ENCODE peak calls at places on chromosomes 3 and 15, in nine cellular contexts. One of them, this sample, is unnamed.

GRCh38 chr3:139457066-139457465 is 19.2 kb downstream of the RBP2 start:
- DNase-seq in SK-N-SH: no peak
- DNase-seq in HCT116: no peak
- DNase-seq in cardiac muscle cell: no peak
- DNase-seq in fibroblast of lung: peak; percentile 12
- DNase-seq in transverse colon: no peak
- DNase-seq in right atrium auricular region: no peak
- DNase-seq in IMR-90: no peak
- DNase-seq in MM.1S: no peak
- DNase-seq in this sample: no peak

GRCh38 chr3:169348981-169349942 is 314.2 kb downstream of the MECOM start:
- DNase-seq in SK-N-SH: no peak
- DNase-seq in HCT116: no peak
- DNase-seq in cardiac muscle cell: peak; percentile 34
- DNase-seq in fibroblast of lung: peak; percentile 69
- DNase-seq in transverse colon: no peak
- DNase-seq in right atrium auricular region: no peak
- DNase-seq in IMR-90: peak; percentile 43
- DNase-seq in MM.1S: no peak
- DNase-seq in this sample: no peak

GRCh38 chr3:78268087-78268486 is 1228.2 kb downstream of the ROBO2 start:
- DNase-seq in SK-N-SH: no peak
- DNase-seq in HCT116: no peak
- DNase-seq in cardiac muscle cell: no peak
- DNase-seq in fibroblast of lung: no peak
- DNase-seq in transverse colon: no peak
- DNase-seq in right atrium auricular region: no peak
- DNase-seq in IMR-90: no peak
- DNase-seq in MM.1S: no peak
- DNase-seq in this sample: no peak

GRCh38 chr3:14525685-14526631 is 14.2 kb downstream of the GRIP2 start:
- DNase-seq in SK-N-SH: no peak
- DNase-seq in HCT116: no peak
- DNase-seq in cardiac muscle cell: peak; percentile 53
- DNase-seq in fibroblast of lung: peak; percentile 48
- DNase-seq in transverse colon: no peak
- DNase-seq in right atrium auricular region: no peak
- DNase-seq in IMR-90: peak; percentile 53
- DNase-seq in MM.1S: no peak
- DNase-seq in this sample: no peak

GRCh38 chr3:10286596-10287295 is 6.0 kb downstream of the GHRL start:
- DNase-seq in SK-N-SH: peak; percentile 76
- DNase-seq in HCT116: peak; percentile 68
- DNase-seq in cardiac muscle cell: peak; percentile 84
- DNase-seq in fibroblast of lung: peak; percentile 80
- DNase-seq in transverse colon: no peak
- DNase-seq in right atrium auricular region: no peak
- DNase-seq in IMR-90: peak; percentile 74
- DNase-seq in MM.1S: peak; percentile 37
- DNase-seq in this sample: no peak

GRCh38 chr3:156150434-156151066 is 30.2 kb downstream of the KCNAB1 start:
- DNase-seq in SK-N-SH: peak; percentile 40
- DNase-seq in HCT116: peak; percentile 41
- DNase-seq in cardiac muscle cell: peak; percentile 87
- DNase-seq in fibroblast of lung: peak; percentile 55
- DNase-seq in transverse colon: peak; percentile 52
- DNase-seq in right atrium auricular region: peak; percentile 68
- DNase-seq in IMR-90: peak; percentile 64
- DNase-seq in MM.1S: peak; percentile 79
- DNase-seq in this sample: no peak

GRCh38 chr3:101119535-101119934 is 126.3 kb upstream of the ABI3BP start:
- DNase-seq in SK-N-SH: no peak
- DNase-seq in HCT116: no peak
- DNase-seq in cardiac muscle cell: peak; percentile 81
- DNase-seq in fibroblast of lung: peak; percentile 70
- DNase-seq in transverse colon: no peak
- DNase-seq in right atrium auricular region: no peak
- DNase-seq in IMR-90: peak; percentile 92
- DNase-seq in MM.1S: no peak
- DNase-seq in this sample: no peak

GRCh38 chr3:4977001-4977888 is 2.0 kb upstream of the BHLHE40 start:
- DNase-seq in SK-N-SH: peak; percentile 60
- DNase-seq in HCT116: no peak
- DNase-seq in cardiac muscle cell: peak; percentile 88
- DNase-seq in fibroblast of lung: peak; percentile 86
- DNase-seq in transverse colon: peak; percentile 79
- DNase-seq in right atrium auricular region: peak; percentile 95
- DNase-seq in IMR-90: peak; percentile 84
- DNase-seq in MM.1S: peak; percentile 39
- DNase-seq in this sample: peak; percentile 70

GRCh38 chr3:96813134-96813819 is 1.1 kb upstream of the EPHA6 start:
- DNase-seq in SK-N-SH: peak; percentile 82
- DNase-seq in HCT116: no peak
- DNase-seq in cardiac muscle cell: peak; percentile 75
- DNase-seq in fibroblast of lung: peak; percentile 62
- DNase-seq in transverse colon: peak; percentile 61
- DNase-seq in right atrium auricular region: peak; percentile 57
- DNase-seq in IMR-90: peak; percentile 30
- DNase-seq in MM.1S: peak; percentile 92
- DNase-seq in this sample: peak; percentile 21

GRCh38 chr3:7144696-7145308 is 283.9 kb downstream of the GRM7 start:
- DNase-seq in SK-N-SH: peak; percentile 3
- DNase-seq in HCT116: peak; percentile 31
- DNase-seq in cardiac muscle cell: peak; percentile 0
- DNase-seq in fibroblast of lung: peak; percentile 1
- DNase-seq in transverse colon: no peak
- DNase-seq in right atrium auricular region: no peak
- DNase-seq in IMR-90: no peak
- DNase-seq in MM.1S: peak; percentile 9
- DNase-seq in this sample: no peak

GRCh38 chr3:76438971-76439370 is 600.9 kb upstream of the ROBO2 start:
- DNase-seq in SK-N-SH: no peak
- DNase-seq in HCT116: no peak
- DNase-seq in cardiac muscle cell: no peak
- DNase-seq in fibroblast of lung: peak; percentile 57
- DNase-seq in transverse colon: no peak
- DNase-seq in right atrium auricular region: no peak
- DNase-seq in IMR-90: peak; percentile 77
- DNase-seq in MM.1S: peak; percentile 8
- DNase-seq in this sample: no peak

GRCh38 chr3:5112043-5112442 is 10.0 kb upstream of the ARL8B start:
- DNase-seq in SK-N-SH: no peak
- DNase-seq in HCT116: no peak
- DNase-seq in cardiac muscle cell: no peak
- DNase-seq in fibroblast of lung: no peak
- DNase-seq in transverse colon: no peak
- DNase-seq in right atrium auricular region: no peak
- DNase-seq in IMR-90: no peak
- DNase-seq in MM.1S: no peak
- DNase-seq in this sample: no peak

GRCh38 chr3:146326875-146327543 is 76.1 kb upstream of the PLSCR4 start:
- DNase-seq in SK-N-SH: peak; percentile 1
- DNase-seq in HCT116: peak; percentile 35
- DNase-seq in cardiac muscle cell: peak; percentile 88
- DNase-seq in fibroblast of lung: peak; percentile 61
- DNase-seq in transverse colon: peak; percentile 49
- DNase-seq in right atrium auricular region: no peak
- DNase-seq in IMR-90: peak; percentile 82
- DNase-seq in MM.1S: peak; percentile 53
- DNase-seq in this sample: no peak

GRCh38 chr15:66145242-66146182 is 108.0 kb downstream of the MEGF11 start:
- DNase-seq in SK-N-SH: peak; percentile 48
- DNase-seq in HCT116: no peak
- DNase-seq in cardiac muscle cell: no peak
- DNase-seq in fibroblast of lung: peak; percentile 3
- DNase-seq in transverse colon: no peak
- DNase-seq in right atrium auricular region: no peak
- DNase-seq in IMR-90: no peak
- DNase-seq in MM.1S: no peak
- DNase-seq in this sample: no peak

GRCh38 chr3:46700772-46701171 is 420 bp upstream of the TMIE start:
- DNase-seq in SK-N-SH: peak; percentile 96
- DNase-seq in HCT116: no peak
- DNase-seq in cardiac muscle cell: peak; percentile 13
- DNase-seq in fibroblast of lung: no peak
- DNase-seq in transverse colon: no peak
- DNase-seq in right atrium auricular region: no peak
- DNase-seq in IMR-90: no peak
- DNase-seq in MM.1S: no peak
- DNase-seq in this sample: no peak

GRCh38 chr3:102038477-102039142 is 189.3 kb downstream of the NFKBIZ start:
- DNase-seq in SK-N-SH: no peak
- DNase-seq in HCT116: no peak
- DNase-seq in cardiac muscle cell: no peak
- DNase-seq in fibroblast of lung: no peak
- DNase-seq in transverse colon: no peak
- DNase-seq in right atrium auricular region: no peak
- DNase-seq in IMR-90: no peak
- DNase-seq in MM.1S: peak; percentile 70
- DNase-seq in this sample: no peak

GRCh38 chr3:177905895-177906511 is 630.2 kb upstream of the KCNMB2 start:
- DNase-seq in SK-N-SH: no peak
- DNase-seq in HCT116: no peak
- DNase-seq in cardiac muscle cell: peak; percentile 89
- DNase-seq in fibroblast of lung: peak; percentile 96
- DNase-seq in transverse colon: no peak
- DNase-seq in right atrium auricular region: no peak
- DNase-seq in IMR-90: peak; percentile 83
- DNase-seq in MM.1S: no peak
- DNase-seq in this sample: no peak

GRCh38 chr3:72446406-72447058 is 401.7 kb downstream of the SHQ1 start:
- DNase-seq in SK-N-SH: no peak
- DNase-seq in HCT116: no peak
- DNase-seq in cardiac muscle cell: no peak
- DNase-seq in fibroblast of lung: peak; percentile 41
- DNase-seq in transverse colon: no peak
- DNase-seq in right atrium auricular region: peak; percentile 61
- DNase-seq in IMR-90: peak; percentile 18
- DNase-seq in MM.1S: peak; percentile 60
- DNase-seq in this sample: peak; percentile 36

GRCh38 chr3:89042251-89042650 is 65.2 kb upstream of the EPHA3 start:
- DNase-seq in SK-N-SH: no peak
- DNase-seq in HCT116: no peak
- DNase-seq in cardiac muscle cell: no peak
- DNase-seq in fibroblast of lung: peak; percentile 63
- DNase-seq in transverse colon: no peak
- DNase-seq in right atrium auricular region: no peak
- DNase-seq in IMR-90: no peak
- DNase-seq in MM.1S: no peak
- DNase-seq in this sample: no peak

GRCh38 chr15:70761931-70762468 is 1.4 kb downstream of the UACA start:
- DNase-seq in SK-N-SH: no peak
- DNase-seq in HCT116: no peak
- DNase-seq in cardiac muscle cell: peak; percentile 25
- DNase-seq in fibroblast of lung: no peak
- DNase-seq in transverse colon: no peak
- DNase-seq in right atrium auricular region: no peak
- DNase-seq in IMR-90: no peak
- DNase-seq in MM.1S: no peak
- DNase-seq in this sample: no peak

GRCh38 chr3:43013743-43014155 is 34.6 kb downstream of the GASK1A start:
- DNase-seq in SK-N-SH: no peak
- DNase-seq in HCT116: no peak
- DNase-seq in cardiac muscle cell: no peak
- DNase-seq in fibroblast of lung: no peak
- DNase-seq in transverse colon: no peak
- DNase-seq in right atrium auricular region: no peak
- DNase-seq in IMR-90: no peak
- DNase-seq in MM.1S: no peak
- DNase-seq in this sample: peak; percentile 49
- H3K9me3 ChIP-seq in SK-N-SH: no peaks in the 10 kb centered on the region
- H3K9me3 ChIP-seq in HCT116: no peaks in the 10 kb centered on the region
- H3K9me3 ChIP-seq in cardiac muscle cell: no peaks in the 10 kb centered on the region
- H3K9me3 ChIP-seq in fibroblast of lung: no peaks in the 10 kb centered on the region
- H3K9me3 ChIP-seq in transverse colon: no peaks in the 10 kb centered on the region
- H3K9me3 ChIP-seq in right atrium auricular region: no peaks in the 10 kb centered on the region
- H3K9me3 ChIP-seq in IMR-90: peaks cover 5% of the 10 kb centered on the region
- H3K9me3 ChIP-seq in MM.1S: no peaks in the 10 kb centered on the region
- H3K9me3 ChIP-seq in this sample: peaks cover 43% of the 10 kb centered on the region

DNA sequence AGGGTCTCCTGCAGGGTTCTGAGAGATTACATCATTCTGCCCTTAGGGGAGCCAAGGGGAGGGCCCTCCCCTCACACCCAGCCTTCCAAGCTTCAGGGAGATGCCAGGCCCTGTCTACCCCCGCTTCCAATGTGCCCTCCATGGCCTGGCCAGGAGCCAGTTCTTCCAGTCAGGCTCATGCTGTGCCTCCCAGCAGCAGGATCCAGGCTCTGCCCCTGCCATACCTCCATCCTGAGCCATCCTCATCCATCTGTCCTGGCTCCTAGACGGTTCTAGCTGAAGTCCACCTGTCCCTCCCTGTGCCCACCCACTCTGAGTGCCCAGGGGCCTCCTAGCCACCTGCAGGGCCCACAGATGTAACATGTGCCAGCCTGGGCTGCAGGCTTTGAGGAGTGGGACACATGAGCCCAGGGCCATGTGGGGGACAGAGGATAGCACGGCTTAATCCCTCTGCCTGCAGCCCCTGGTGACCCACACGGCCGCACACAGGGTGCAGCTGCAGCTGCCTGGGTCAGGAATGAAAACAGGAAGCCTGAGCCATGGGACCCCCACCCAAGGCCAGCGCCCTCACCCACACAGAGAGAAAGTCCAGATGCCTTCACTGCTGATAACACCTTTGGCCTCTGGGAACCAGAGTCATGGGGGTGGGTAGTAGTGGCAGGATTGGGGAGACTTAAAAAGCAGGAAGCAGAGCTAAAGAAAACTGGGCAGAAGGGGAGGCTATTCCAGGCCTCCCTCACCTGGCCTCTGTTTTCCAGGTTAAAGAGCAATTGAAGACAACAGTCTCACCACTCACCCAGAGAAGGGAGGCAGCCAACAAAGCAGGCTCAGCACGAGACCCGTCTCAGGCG is 11.8 kb downstream of the PLCD1 start:
- DNase-seq in SK-N-SH: peak; percentile 69
- DNase-seq in HCT116: no peak
- DNase-seq in cardiac muscle cell: no peak
- DNase-seq in fibroblast of lung: no peak
- DNase-seq in transverse colon: no peak
- DNase-seq in right atrium auricular region: no peak
- DNase-seq in IMR-90: no peak
- DNase-seq in MM.1S: no peak
- DNase-seq in this sample: no peak
- H3K27ac ChIP-seq in SK-N-SH: peak overlapping the region; percentile 40
- H3K27ac ChIP-seq in HCT116: no peak overlapping the region
- H3K27ac ChIP-seq in cardiac muscle cell: no peak overlapping the region
- H3K27ac ChIP-seq in fibroblast of lung: no peak overlapping the region
- H3K27ac ChIP-seq in transverse colon: no peak overlapping the region
- H3K27ac ChIP-seq in right atrium auricular region: no peak overlapping the region
- H3K27ac ChIP-seq in IMR-90: no peak overlapping the region
- H3K27ac ChIP-seq in MM.1S: no peak overlapping the region
- H3K27ac ChIP-seq in this sample: no peak overlapping the region

GRCh38 chr3:66152336-66152735 is 68.5 kb upstream of the SLC25A26 start:
- DNase-seq in SK-N-SH: no peak
- DNase-seq in HCT116: no peak
- DNase-seq in cardiac muscle cell: no peak
- DNase-seq in fibroblast of lung: no peak
- DNase-seq in transverse colon: no peak
- DNase-seq in right atrium auricular region: no peak
- DNase-seq in IMR-90: no peak
- DNase-seq in MM.1S: no peak
- DNase-seq in this sample: no peak
- H3K9me3 ChIP-seq in SK-N-SH: no peaks in the 10 kb centered on the region
- H3K9me3 ChIP-seq in HCT116: no peaks in the 10 kb centered on the region
- H3K9me3 ChIP-seq in cardiac muscle cell: no peaks in the 10 kb centered on the region
- H3K9me3 ChIP-seq in fibroblast of lung: no peaks in the 10 kb centered on the region
- H3K9me3 ChIP-seq in transverse colon: no peaks in the 10 kb centered on the region
- H3K9me3 ChIP-seq in right atrium auricular region: no peaks in the 10 kb centered on the region
- H3K9me3 ChIP-seq in IMR-90: no peaks in the 10 kb centered on the region
- H3K9me3 ChIP-seq in MM.1S: no peaks in the 10 kb centered on the region
- H3K9me3 ChIP-seq in this sample: no peaks in the 10 kb centered on the region

GRCh38 chr3:129352650-129353588 is 74.2 kb downstream of the HMCES start:
- DNase-seq in SK-N-SH: no peak
- DNase-seq in HCT116: no peak
- DNase-seq in cardiac muscle cell: no peak
- DNase-seq in fibroblast of lung: no peak
- DNase-seq in transverse colon: no peak
- DNase-seq in right atrium auricular region: no peak
- DNase-seq in IMR-90: no peak
- DNase-seq in MM.1S: no peak
- DNase-seq in this sample: no peak
- H3K27ac ChIP-seq in SK-N-SH: no peak overlapping the region
- H3K27ac ChIP-seq in HCT116: no peak overlapping the region
- H3K27ac ChIP-seq in cardiac muscle cell: no peak overlapping the region
- H3K27ac ChIP-seq in fibroblast of lung: no peak overlapping the region
- H3K27ac ChIP-seq in transverse colon: no peak overlapping the region
- H3K27ac ChIP-seq in right atrium auricular region: peak overlapping the region; percentile 27
- H3K27ac ChIP-seq in IMR-90: no peak overlapping the region
- H3K27ac ChIP-seq in MM.1S: no peak overlapping the region
- H3K27ac ChIP-seq in this sample: no peak overlapping the region